ENCODE peak calls at places on chromosomes 2 and 18, in seven cellular contexts. Z is cardiac muscle cell, S is GM12865, J is HCT116, B is GM20000, I is osteocyte, E is MCF 10A. P is an unnamed sample.

GRCh38 chr2:112183327-112184025 is 45.3 kb downstream of the FBLN7 start:
- DNase-seq in Z (no peak), S (no peak), J (no peak), B (no peak), I (peak), E (no peak), P (no peak)

GRCh38 chr2:205806126-205806905 is 124.0 kb downstream of the NRP2 start:
- DNase-seq in Z (no peak), S (no peak), J (no peak), B (no peak), I (no peak), E (no peak), P (no peak)

GRCh38 chr18:47594621-47595086 is 335.8 kb downstream of the SMAD2 start:
- DNase-seq in Z (no peak), S (no peak), J (no peak), B (no peak), I (no peak), E (no peak), P (no peak)

GRCh38 chr2:174035117-174035516 is 69.9 kb upstream of the SP3 start:
- DNase-seq in Z (no peak), S (no peak), J (no peak), B (no peak), I (no peak), E (no peak), P (no peak)

GRCh38 chr2:234556848-234557573 is 60.1 kb upstream of the ARL4C start:
- DNase-seq in Z (no peak), S (no peak), J (no peak), B (no peak), I (no peak), E (peak), P (peak)

GRCh38 chr2:96636772-96637171 is 1.3 kb downstream of the KANSL3 start:
- DNase-seq in Z (no peak), S (no peak), J (no peak), B (no peak), I (no peak), E (peak), P (no peak)

GRCh38 chr2:210310550-210310949 is 4.4 kb downstream of the MYL1 start:
- DNase-seq in Z (peak), S (no peak), J (no peak), B (no peak), I (no peak), E (no peak), P (no peak)

GRCh38 chr2:175062787-175063585 is 57.8 kb upstream of the CHN1 start:
- DNase-seq in Z (no peak), S (no peak), J (no peak), B (no peak), I (no peak), E (no peak), P (peak)

GRCh38 chr2:181374741-181375675 is 82.2 kb upstream of the ITGA4 start:
- DNase-seq in Z (no peak), S (peak), J (no peak), B (peak), I (no peak), E (no peak), P (no peak)

GRCh38 chr2:99488999-99489757 is 639 bp downstream of the REV1 start:
- DNase-seq in Z (peak), S (peak), J (no peak), B (peak), I (peak), E (peak), P (no peak)

GRCh38 chr2:64637931-64638330 is 15.8 kb downstream of the SERTAD2 start:
- DNase-seq in Z (no peak), S (no peak), J (no peak), B (no peak), I (no peak), E (peak), P (peak)

GRCh38 chr2:217309056-217309455 is 449.2 kb upstream of the TNP1 start:
- DNase-seq in Z (no peak), S (no peak), J (no peak), B (no peak), I (no peak), E (no peak), P (no peak)

GRCh38 chr2:126657636-126658315 is 1.8 kb downstream of the GYPC start:
- DNase-seq in Z (peak), S (peak), J (peak), B (peak), I (peak), E (peak), P (peak)

GRCh38 chr2:36655456-36655855 is 41.1 kb upstream of the VIT start:
- DNase-seq in Z (no peak), S (no peak), J (no peak), B (no peak), I (no peak), E (no peak), P (no peak)

GRCh38 chr2:44148997-44149396 is 19.7 kb upstream of the PPM1B start:
- DNase-seq in Z (no peak), S (no peak), J (no peak), B (no peak), I (no peak), E (no peak), P (no peak)

GRCh38 chr18:31516432-31516831 is 18.5 kb downstream of the DSG2 start:
- DNase-seq in Z (no peak), S (no peak), J (no peak), B (no peak), I (no peak), E (no peak), P (no peak)

GRCh38 chr2:36941867-36942266 is 24.5 kb downstream of the STRN start:
- DNase-seq in Z (no peak), S (no peak), J (no peak), B (no peak), I (no peak), E (no peak), P (no peak)

GRCh38 chr2:226578879-226579278 is 220.7 kb downstream of the IRS1 start:
- DNase-seq in Z (no peak), S (no peak), J (no peak), B (no peak), I (no peak), E (peak), P (peak)

GRCh38 chr2:58739033-58739432 is 497.9 kb upstream of the FANCL start:
- DNase-seq in Z (no peak), S (no peak), J (no peak), B (no peak), I (no peak), E (no peak), P (peak)

GRCh38 chr2:157898591-157898996 is 22.5 kb upstream of the ACVR1 start:
- DNase-seq in Z (no peak), S (peak), J (peak), B (peak), I (no peak), E (peak), P (peak)

GRCh38 chr2:173860082-173860481 is 105.1 kb downstream of the SP3 start:
- DNase-seq in Z (no peak), S (no peak), J (no peak), B (no peak), I (no peak), E (no peak), P (no peak)

GRCh38 chr2:29714333-29714732 is 207.1 kb downstream of the ALK start:
- DNase-seq in Z (peak), S (no peak), J (no peak), B (no peak), I (no peak), E (no peak), P (no peak)

DNA sequence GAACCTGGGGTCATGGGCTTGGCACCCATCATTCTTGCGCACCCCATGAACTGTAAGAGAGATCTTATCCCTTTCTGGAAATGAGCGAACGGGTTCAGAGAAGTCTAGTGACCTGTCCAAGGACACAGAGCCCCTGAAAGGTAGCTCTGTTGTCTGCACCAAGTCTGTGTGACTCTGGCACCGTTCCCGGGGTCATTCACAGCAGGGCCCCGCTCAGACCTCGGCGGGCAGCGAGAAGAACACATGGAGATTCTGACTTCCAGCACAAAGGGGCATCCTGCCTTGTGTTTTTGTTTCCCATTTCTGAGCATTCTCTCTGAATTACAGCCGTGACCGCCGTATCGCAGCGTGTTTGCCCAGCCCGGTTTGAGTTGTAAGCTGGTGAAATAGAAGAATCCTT is 231.7 kb downstream of the KLHL29 start:
- DNase-seq in Z (no peak), S (no peak), J (no peak), B (no peak), I (no peak), E (no peak), P (no peak)
- TF ChIP-seq CTCF in Z (no peak), S (no peak), J (no peak), B (no peak), I (no peak), E (no peak), P (no peak)

DNA sequence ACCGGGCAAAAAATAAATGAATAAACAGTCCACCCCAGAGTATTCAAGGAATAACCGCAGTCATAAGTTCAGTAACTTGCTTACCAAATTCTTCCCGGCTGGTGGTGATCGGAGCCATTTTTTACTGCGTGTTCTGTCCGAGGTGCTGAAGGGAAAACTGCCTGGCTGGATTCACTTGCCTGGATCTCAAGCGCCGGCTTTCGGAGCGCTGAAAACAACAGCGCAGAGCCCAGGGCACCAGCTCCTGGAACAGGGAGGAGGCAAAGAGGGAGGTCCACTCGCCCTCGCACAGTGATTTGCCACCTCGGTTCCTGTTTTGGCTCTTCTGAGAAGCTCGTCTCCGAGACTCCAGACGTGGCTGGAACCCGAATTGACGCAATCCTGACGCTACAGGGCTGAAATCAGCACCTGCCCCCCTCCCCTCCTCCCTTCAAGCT is at the start of gene SYT4:
- DNase-seq in Z (peak), S (peak), J (no peak), B (no peak), I (no peak), E (peak), P (peak)
- TF ChIP-seq CTCF in Z (no peak), S (no peak), J (no peak), B (no peak), I (no peak), E (no peak), P (no peak)

GRCh38 chr18:41060967-41061366 is 894.1 kb upstream of the PIK3C3 start:
- DNase-seq in Z (no peak), S (no peak), J (no peak), B (no peak), I (no peak), E (no peak), P (peak)

GRCh38 chr18:41052625-41053024 is 902.4 kb upstream of the PIK3C3 start:
- DNase-seq in Z (no peak), S (no peak), J (no peak), B (no peak), I (no peak), E (no peak), P (no peak)

GRCh38 chr18:41059126-41059415 is 896.0 kb upstream of the PIK3C3 start:
- DNase-seq in Z (no peak), S (no peak), J (no peak), B (no peak), I (no peak), E (no peak), P (no peak)

GRCh38 chr18:41058351-41059125 is 896.5 kb upstream of the PIK3C3 start:
- DNase-seq in Z (no peak), S (no peak), J (no peak), B (no peak), I (no peak), E (no peak), P (no peak)
- TF ChIP-seq CTCF in Z (no peak), S (no peak), J (no peak), B (no peak), I (no peak), E (no peak), P (no peak)

GRCh38 chr2:118278046-118278445 is 189.8 kb downstream of the INSIG2 start:
- DNase-seq in Z (no peak), S (no peak), J (no peak), B (no peak), I (no peak), E (no peak), P (no peak)
- TF ChIP-seq CTCF in Z (no peak), S (no peak), J (no peak), B (no peak), I (no peak), E (no peak), P (no peak)

DNA sequence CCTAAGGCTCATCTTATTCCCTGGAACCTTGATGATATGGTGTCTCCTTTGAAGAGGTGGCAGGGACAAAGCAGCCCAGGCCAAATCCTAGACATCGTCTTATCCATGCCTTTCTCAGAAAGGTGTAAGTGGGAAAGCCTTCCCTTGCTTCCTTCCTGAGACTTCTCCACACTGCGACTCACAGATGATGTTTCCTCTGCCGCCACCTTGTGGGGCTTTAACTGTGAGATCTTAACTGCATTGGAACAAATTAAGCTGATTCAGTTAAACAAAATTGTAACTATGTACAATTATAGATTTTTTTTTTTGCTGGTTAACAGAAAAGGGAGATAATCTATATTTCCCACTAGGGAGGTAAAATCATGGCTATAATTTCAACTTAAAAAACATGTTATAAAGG is 10.0 kb upstream of the GCA start:
- DNase-seq in Z (peak), S (peak), J (no peak), B (no peak), I (no peak), E (peak), P (peak)
- TF ChIP-seq CTCF in Z (peak), S (peak), J (peak), B (peak), I (peak), E (peak), P (peak)

GRCh38 chr2:177338177-177338721 is 54.3 kb upstream of the AGPS start:
- DNase-seq in Z (no peak), S (peak), J (peak), B (no peak), I (no peak), E (peak), P (peak)
- TF ChIP-seq CTCF in Z (no peak), S (no peak), J (no peak), B (no peak), I (no peak), E (no peak), P (no peak)

GRCh38 chr2:238152811-238153688 is 5.7 kb upstream of the ERFE start:
- DNase-seq in Z (no peak), S (no peak), J (no peak), B (no peak), I (no peak), E (no peak), P (no peak)
- TF ChIP-seq CTCF in Z (peak), S (no peak), J (no peak), B (no peak), I (peak), E (peak), P (peak)

GRCh38 chr2:62119313-62119969 is 76.5 kb upstream of the B3GNT2 start:
- DNase-seq in Z (no peak), S (no peak), J (no peak), B (no peak), I (no peak), E (no peak), P (no peak)

GRCh38 chr2:62114564-62114963 is 81.4 kb upstream of the B3GNT2 start:
- DNase-seq in Z (peak), S (no peak), J (no peak), B (no peak), I (no peak), E (no peak), P (no peak)

GRCh38 chr2:62112192-62112591 is 83.7 kb upstream of the B3GNT2 start:
- DNase-seq in Z (no peak), S (no peak), J (no peak), B (no peak), I (no peak), E (peak), P (peak)

GRCh38 chr2:62116983-62117382 is 78.9 kb upstream of the B3GNT2 start:
- DNase-seq in Z (no peak), S (no peak), J (no peak), B (no peak), I (no peak), E (no peak), P (no peak)

DNA sequence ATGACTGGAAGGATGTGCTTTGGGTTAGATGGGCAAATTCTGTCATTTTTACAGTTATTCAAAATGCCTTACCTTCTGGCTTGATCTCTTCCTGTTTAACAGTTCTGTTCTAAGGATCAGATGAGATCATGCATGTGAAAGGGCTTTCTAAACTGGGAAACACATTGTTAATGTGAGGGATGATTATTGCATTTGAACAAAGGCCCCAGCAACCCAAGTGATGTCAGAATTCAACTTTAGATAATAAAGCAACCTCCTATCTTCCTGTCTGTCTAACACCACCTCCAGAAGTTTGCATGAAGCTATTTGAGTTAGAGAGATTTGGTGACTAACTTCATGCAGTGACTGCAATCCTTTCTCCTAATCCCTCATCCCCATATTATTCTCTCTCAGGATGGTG is 77.8 kb upstream of the B3GNT2 start:
- DNase-seq in Z (no peak), S (no peak), J (no peak), B (no peak), I (no peak), E (no peak), P (no peak)
- TF ChIP-seq CTCF in Z (no peak), S (no peak), J (no peak), B (no peak), I (no peak), E (no peak), P (no peak)